ENCODE peak calls at places on chromosomes 7 and 10, in four cellular contexts. One of them, this sample, is unnamed.

GRCh38 chr7:106071356-106071998 is 40.6 kb downstream of the SYPL1 start:
- DNase-seq in AG04450: no peak
- DNase-seq in transverse colon: peak; percentile 68
- DNase-seq in left lung: peak; percentile 83
- DNase-seq in this sample: no peak

GRCh38 chr10:100826983-100827818 is 81.8 kb downstream of the PAX2 start:
- DNase-seq in transverse colon: peak; percentile 23
- DNase-seq in AG04450: no peak
- DNase-seq in left lung: peak; percentile 78
- DNase-seq in this sample: no peak

GRCh38 chr10:110221721-110222261 is 14.4 kb downstream of the MXI1 start:
- DNase-seq in left lung: peak; percentile 85
- DNase-seq in transverse colon: peak; percentile 72
- DNase-seq in AG04450: peak; percentile 88
- DNase-seq in this sample: peak; percentile 33

GRCh38 chr10:18140957-18141888 is 999 bp downstream of the CACNB2 start:
- DNase-seq in AG04450: no peak
- DNase-seq in left lung: peak; percentile 69
- DNase-seq in transverse colon: peak; percentile 23
- DNase-seq in this sample: no peak

GRCh38 chr10:127912607-127913367 is 5.9 kb downstream of the PTPRE start:
- DNase-seq in transverse colon: no peak
- DNase-seq in AG04450: no peak
- DNase-seq in left lung: peak; percentile 60
- DNase-seq in this sample: no peak

GRCh38 chr10:100808851-100809250 is 63.5 kb downstream of the PAX2 start:
- DNase-seq in AG04450: no peak
- DNase-seq in left lung: no peak
- DNase-seq in transverse colon: no peak
- DNase-seq in this sample: no peak

GRCh38 chr10:115706482-115707076 is 566.4 kb downstream of the GFRA1 start:
- DNase-seq in transverse colon: no peak
- DNase-seq in AG04450: no peak
- DNase-seq in left lung: no peak
- DNase-seq in this sample: no peak

GRCh38 chr10:37619336-37619735 is 238.1 kb downstream of the ZNF248 start:
- DNase-seq in left lung: no peak
- DNase-seq in AG04450: no peak
- DNase-seq in transverse colon: no peak
- DNase-seq in this sample: no peak

GRCh38 chr7:149753370-149754233 is 19.8 kb downstream of the ZNF467 start:
- DNase-seq in left lung: no peak
- DNase-seq in transverse colon: peak; percentile 33
- DNase-seq in AG04450: no peak
- DNase-seq in this sample: peak; percentile 61

GRCh38 chr7:25965405-25966123 is 186.4 kb upstream of the NFE2L3 start:
- DNase-seq in left lung: no peak
- DNase-seq in AG04450: no peak
- DNase-seq in transverse colon: no peak
- DNase-seq in this sample: no peak

GRCh38 chr10:132342553-132342952 is 10.6 kb downstream of the LRRC27 start:
- DNase-seq in transverse colon: no peak
- DNase-seq in left lung: no peak
- DNase-seq in AG04450: no peak
- DNase-seq in this sample: no peak

GRCh38 chr7:33761440-33762080 is 143.8 kb upstream of the BMPER start:
- DNase-seq in transverse colon: no peak
- DNase-seq in left lung: no peak
- DNase-seq in AG04450: no peak
- DNase-seq in this sample: no peak

GRCh38 chr10:52313350-52314006 is 603 bp upstream of the DKK1 start:
- DNase-seq in transverse colon: peak; percentile 8
- DNase-seq in AG04450: no peak
- DNase-seq in left lung: no peak
- DNase-seq in this sample: peak; percentile 40

GRCh38 chr7:81175291-81175942 is 256.6 kb upstream of the SEMA3C start:
- DNase-seq in AG04450: no peak
- DNase-seq in transverse colon: no peak
- DNase-seq in left lung: no peak
- DNase-seq in this sample: no peak

GRCh38 chr7:18400281-18400680 is 95.3 kb upstream of the HDAC9 start:
- DNase-seq in left lung: no peak
- DNase-seq in transverse colon: no peak
- DNase-seq in AG04450: no peak
- DNase-seq in this sample: no peak

GRCh38 chr10:97717627-97718026 is 4.1 kb downstream of the MARVELD1 start:
- DNase-seq in AG04450: no peak
- DNase-seq in left lung: no peak
- DNase-seq in transverse colon: no peak
- DNase-seq in this sample: no peak

GRCh38 chr10:58932126-58932525 is 244.3 kb upstream of the PHYHIPL start:
- DNase-seq in left lung: no peak
- DNase-seq in transverse colon: no peak
- DNase-seq in AG04450: no peak
- DNase-seq in this sample: no peak

GRCh38 chr7:89839329-89839728 is 314.9 kb upstream of the STEAP1 start:
- DNase-seq in transverse colon: no peak
- DNase-seq in AG04450: no peak
- DNase-seq in left lung: no peak
- DNase-seq in this sample: no peak

GRCh38 chr7:45687721-45688120 is 113.6 kb downstream of the ADCY1 start:
- DNase-seq in left lung: no peak
- DNase-seq in AG04450: no peak
- DNase-seq in transverse colon: no peak
- DNase-seq in this sample: no peak

GRCh38 chr10:79385804-79386531 is 38.7 kb downstream of the PPIF start:
- DNase-seq in left lung: peak; percentile 67
- DNase-seq in AG04450: no peak
- DNase-seq in transverse colon: no peak
- DNase-seq in this sample: peak; percentile 13

GRCh38 chr7:149772236-149772820 is 1.1 kb downstream of the ZNF467 start:
- DNase-seq in transverse colon: peak; percentile 25
- DNase-seq in AG04450: no peak
- DNase-seq in left lung: peak; percentile 92
- DNase-seq in this sample: no peak

GRCh38 chr7:74604326-74605020 is 53.0 kb upstream of the GTF2I start:
- DNase-seq in left lung: no peak
- DNase-seq in transverse colon: peak; percentile 67
- DNase-seq in AG04450: no peak
- DNase-seq in this sample: no peak

GRCh38 chr10:119859422-119860258 is 13.0 kb downstream of the MCMBP start:
- DNase-seq in left lung: no peak
- DNase-seq in transverse colon: no peak
- DNase-seq in AG04450: no peak
- DNase-seq in this sample: no peak

GRCh38 chr10:132232553-132232949 is 45.8 kb downstream of the DPYSL4 start:
- DNase-seq in transverse colon: no peak
- DNase-seq in left lung: peak; percentile 88
- DNase-seq in AG04450: no peak
- DNase-seq in this sample: no peak

GRCh38 chr10:69633673-69634635 is 3.9 kb downstream of the FAM241B start:
- DNase-seq in AG04450: no peak
- DNase-seq in left lung: no peak
- DNase-seq in transverse colon: no peak
- DNase-seq in this sample: no peak

GRCh38 chr7:155722118-155722517 is 77.7 kb downstream of the RBM33 start:
- DNase-seq in left lung: no peak
- DNase-seq in AG04450: no peak
- DNase-seq in transverse colon: no peak
- DNase-seq in this sample: no peak

GRCh38 chr10:101495324-101495925 is 92.6 kb downstream of the POLL start:
- DNase-seq in AG04450: no peak
- DNase-seq in transverse colon: no peak
- DNase-seq in left lung: no peak
- DNase-seq in this sample: no peak

GRCh38 chr10:95201736-95202135 is 7.7 kb downstream of the ACSM6 start:
- DNase-seq in transverse colon: no peak
- DNase-seq in left lung: no peak
- DNase-seq in AG04450: no peak
- DNase-seq in this sample: no peak
- TF ChIP-seq CTCF in transverse colon: no peak
- TF ChIP-seq CTCF in left lung: no peak
- TF ChIP-seq CTCF in AG04450: peak; percentile 55
- TF ChIP-seq CTCF in this sample: no peak

GRCh38 chr10:24000271-24000813 is 208.6 kb upstream of the KIAA1217 start:
- DNase-seq in left lung: no peak
- DNase-seq in transverse colon: no peak
- DNase-seq in AG04450: no peak
- DNase-seq in this sample: no peak

GRCh38 chr10:23999445-23999844 is 209.5 kb upstream of the KIAA1217 start:
- DNase-seq in AG04450: no peak
- DNase-seq in transverse colon: no peak
- DNase-seq in left lung: no peak
- DNase-seq in this sample: no peak

DNA sequence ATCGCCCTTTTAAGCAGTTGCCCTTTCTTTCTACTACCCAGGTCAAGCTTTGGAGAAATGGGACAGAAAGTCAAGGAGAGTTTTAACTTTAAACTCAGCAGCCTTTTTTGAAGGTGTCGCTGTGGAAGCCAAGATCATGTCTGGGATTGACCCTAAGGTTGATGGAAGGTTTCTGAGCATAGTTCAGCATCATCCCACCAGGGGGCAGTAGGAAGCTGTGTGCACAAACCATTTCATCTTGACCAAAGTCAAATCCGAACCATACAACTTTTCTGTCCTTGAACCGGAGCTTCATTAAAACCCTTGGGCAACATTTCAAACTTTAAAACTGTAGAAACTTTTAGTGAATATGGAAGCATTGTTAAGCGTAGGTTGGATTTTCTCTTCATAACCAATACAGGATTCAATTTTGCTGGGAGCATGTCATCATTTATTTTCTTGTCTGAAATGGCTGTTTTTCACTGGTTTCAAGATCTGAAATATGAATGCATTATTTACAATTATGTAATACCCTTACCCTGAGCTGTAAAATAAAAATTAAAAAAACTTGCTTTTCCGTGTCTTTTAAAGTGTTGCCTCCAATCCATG is 214.4 kb upstream of the KIAA1217 start:
- DNase-seq in left lung: no peak
- DNase-seq in transverse colon: peak; percentile 52
- DNase-seq in AG04450: peak; percentile 7
- DNase-seq in this sample: peak; percentile 71
- TF ChIP-seq CTCF in left lung: peak; percentile 77
- TF ChIP-seq CTCF in transverse colon: peak; percentile 75
- TF ChIP-seq CTCF in AG04450: peak; percentile 84
- TF ChIP-seq CTCF in this sample: peak; percentile 93

DNA sequence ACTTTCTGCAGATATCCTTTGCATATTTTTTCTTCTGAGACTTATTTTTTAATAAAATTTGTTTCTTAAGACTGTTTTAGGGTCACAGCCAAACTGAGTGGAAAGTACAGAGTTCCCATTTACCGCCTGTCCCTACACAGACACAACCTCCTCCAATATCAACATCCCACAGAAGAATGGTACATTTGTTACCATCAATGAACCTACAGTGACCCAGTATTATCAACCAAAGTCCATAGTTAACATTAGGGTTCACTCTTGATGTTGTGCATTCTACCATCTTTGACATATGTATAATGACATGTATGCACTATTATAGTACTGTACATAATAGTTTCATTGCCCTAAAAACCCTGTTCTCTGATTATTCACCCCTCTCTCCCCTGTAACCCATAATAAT is 14.6 kb upstream of the REEP3 start:
- DNase-seq in transverse colon: no peak
- DNase-seq in AG04450: no peak
- DNase-seq in left lung: no peak
- DNase-seq in this sample: no peak
- TF ChIP-seq CTCF in transverse colon: no peak
- TF ChIP-seq CTCF in AG04450: no peak
- TF ChIP-seq CTCF in left lung: no peak
- TF ChIP-seq CTCF in this sample: no peak

GRCh38 chr10:35600193-35600592 is 4.9 kb upstream of the GJD4 start:
- DNase-seq in AG04450: no peak
- DNase-seq in transverse colon: no peak
- DNase-seq in left lung: no peak
- DNase-seq in this sample: no peak
- TF ChIP-seq CTCF in AG04450: peak; percentile 40
- TF ChIP-seq CTCF in transverse colon: no peak
- TF ChIP-seq CTCF in left lung: no peak
- TF ChIP-seq CTCF in this sample: no peak

GRCh38 chr10:71985542-71986250 is 21.5 kb downstream of the CHST3 start:
- DNase-seq in transverse colon: no peak
- DNase-seq in left lung: no peak
- DNase-seq in AG04450: no peak
- DNase-seq in this sample: no peak
- TF ChIP-seq CTCF in transverse colon: no peak
- TF ChIP-seq CTCF in left lung: no peak
- TF ChIP-seq CTCF in AG04450: peak; percentile 7
- TF ChIP-seq CTCF in this sample: no peak

DNA sequence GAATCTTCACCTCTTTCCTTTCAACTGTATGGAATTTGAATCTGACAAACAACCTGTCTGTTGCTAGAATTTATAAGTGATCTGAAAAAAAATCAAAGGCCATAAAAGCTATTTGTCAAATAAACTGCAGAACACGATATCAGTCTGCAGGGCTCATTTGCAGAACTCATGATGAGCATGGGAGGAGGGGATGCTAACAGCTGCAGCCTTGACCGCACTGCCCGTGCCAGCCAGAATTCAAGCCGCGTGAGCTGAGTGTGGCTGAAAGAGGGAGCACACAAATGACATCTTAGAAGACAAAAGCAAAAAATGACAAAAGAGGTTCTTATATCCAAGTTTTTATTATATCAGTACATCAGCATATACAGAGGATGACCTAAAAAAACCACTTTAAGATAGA is 15.7 kb downstream of the LRRTM3 start:
- DNase-seq in AG04450: no peak
- DNase-seq in left lung: peak; percentile 17
- DNase-seq in transverse colon: no peak
- DNase-seq in this sample: no peak
- TF ChIP-seq CTCF in AG04450: no peak
- TF ChIP-seq CTCF in left lung: no peak
- TF ChIP-seq CTCF in transverse colon: no peak
- TF ChIP-seq CTCF in this sample: no peak

GRCh38 chr10:61944445-61945123 is 43.1 kb downstream of the ARID5B start:
- DNase-seq in transverse colon: no peak
- DNase-seq in AG04450: no peak
- DNase-seq in left lung: no peak
- DNase-seq in this sample: no peak

GRCh38 chr10:61941202-61941651 is 39.7 kb downstream of the ARID5B start:
- DNase-seq in left lung: no peak
- DNase-seq in AG04450: no peak
- DNase-seq in transverse colon: no peak
- DNase-seq in this sample: no peak

GRCh38 chr10:61942997-61943457 is 41.5 kb downstream of the ARID5B start:
- DNase-seq in transverse colon: no peak
- DNase-seq in AG04450: no peak
- DNase-seq in left lung: no peak
- DNase-seq in this sample: no peak

GRCh38 chr10:61939575-61940301 is 38.2 kb downstream of the ARID5B start:
- DNase-seq in AG04450: no peak
- DNase-seq in left lung: no peak
- DNase-seq in transverse colon: no peak
- DNase-seq in this sample: no peak

GRCh38 chr10:61943699-61944444 is 42.4 kb downstream of the ARID5B start:
- DNase-seq in transverse colon: no peak
- DNase-seq in AG04450: no peak
- DNase-seq in left lung: no peak
- DNase-seq in this sample: no peak
- TF ChIP-seq CTCF in transverse colon: no peak
- TF ChIP-seq CTCF in AG04450: peak; percentile 6
- TF ChIP-seq CTCF in left lung: no peak
- TF ChIP-seq CTCF in this sample: no peak

This sample was measured in mesothelial cell of epicardium.